ENCODE peak calls at places on chromosomes 7 and 10, in four cellular contexts. M, T, S and A are unnamed samples.

GRCh38 chr10:86522385-86522855 is 828 bp upstream of the WAPL start:
- ATAC-seq in S (no peak), T (no peak), M (no peak), A (no peak)

GRCh38 chr10:113055458-113055857 is 105.4 kb downstream of the TCF7L2 start:
- ATAC-seq in S (no peak), M (no peak), T (no peak), A (no peak)

GRCh38 chr10:33428706-33429105 is 94.2 kb upstream of the NRP1 start:
- ATAC-seq in S (no peak), M (no peak), T (no peak), A (no peak)

GRCh38 chr7:93461350-93461749 is 113.2 kb downstream of the CALCR start:
- ATAC-seq in M (peak; percentile 46), S (peak; percentile 43), T (no peak), A (no peak)

GRCh38 chr7:70770154-70770553 is 361.8 kb upstream of the GALNT17 start:
- ATAC-seq in T (no peak), S (no peak), M (no peak), A (no peak)

GRCh38 chr10:26474062-26474461 is 35.9 kb downstream of the APBB1IP start:
- ATAC-seq in S (no peak), M (no peak), T (no peak), A (no peak)

GRCh38 chr10:77746313-77746712 is 108.7 kb upstream of the KCNMA1 start:
- ATAC-seq in M (no peak), S (no peak), T (peak; percentile 86), A (no peak)

GRCh38 chr10:31353574-31353973 is 34.6 kb downstream of the ZEB1 start:
- ATAC-seq in M (peak; percentile 60), S (peak; percentile 67), T (peak; percentile 97), A (peak; percentile 98)

GRCh38 chr7:24346129-24346528 is 62.1 kb downstream of the NPY start:
- ATAC-seq in S (no peak), T (no peak), M (no peak), A (no peak)

GRCh38 chr7:143285454-143285756 is 647 bp downstream of the TMEM139 start:
- ATAC-seq in T (peak; percentile 76), S (no peak), M (no peak), A (no peak)

GRCh38 chr10:6586501-6586900 is 6.4 kb upstream of the PRKCQ start:
- ATAC-seq in T (no peak), S (no peak), M (no peak), A (peak; percentile 21)

GRCh38 chr7:150446288-150446938 is 4.0 kb upstream of the GIMAP8 start:
- ATAC-seq in M (no peak), T (peak; percentile 53), S (no peak), A (peak; percentile 41)

GRCh38 chr10:44249490-44249889 is 135.4 kb downstream of the CXCL12 start:
- ATAC-seq in S (no peak), M (no peak), T (no peak), A (no peak)

GRCh38 chr7:116447980-116448839 is 51.3 kb upstream of the CAV2 start:
- ATAC-seq in M (no peak), S (no peak), T (peak; percentile 76), A (no peak)

GRCh38 chr7:854118-854775 is 22.0 kb downstream of the SUN1 start:
- ATAC-seq in T (no peak), S (no peak), M (no peak), A (no peak)

GRCh38 chr7:117015258-117016184 is 62.2 kb downstream of the ST7 start:
- ATAC-seq in T (no peak), M (no peak), S (peak; percentile 9), A (no peak)

GRCh38 chr7:18824157-18824556 is 293.3 kb downstream of the TWIST1 start:
- ATAC-seq in S (no peak), M (no peak), T (peak; percentile 82), A (no peak)

GRCh38 chr10:62512732-62513475 is 138.7 kb downstream of the ZNF365 start:
- ATAC-seq in T (peak; percentile 90), M (no peak), S (no peak), A (no peak)

GRCh38 chr7:98213296-98213873 is 2.1 kb downstream of the BHLHA15 start:
- ATAC-seq in T (no peak), S (no peak), M (no peak), A (no peak)

GRCh38 chr7:37578350-37578749 is 105.2 kb upstream of the GPR141 start:
- ATAC-seq in M (no peak), T (no peak), S (no peak), A (no peak)

GRCh38 chr7:75738604-75738974 is at the start of gene HIP1:
- ATAC-seq in M (peak; percentile 0), S (no peak), T (no peak), A (peak; percentile 3)

GRCh38 chr10:50431118-50431517 is 179.8 kb upstream of the ASAH2 start:
- ATAC-seq in M (no peak), S (peak; percentile 50), T (peak; percentile 51), A (no peak)

GRCh38 chr10:31581741-31582323 is 262.8 kb downstream of the ZEB1 start:
- ATAC-seq in T (peak; percentile 42), S (peak; percentile 29), M (peak; percentile 58), A (peak; percentile 24)

GRCh38 chr7:149313981-149314380 is 52.0 kb downstream of the ZNF783 start:
- ATAC-seq in S (no peak), M (no peak), T (no peak), A (no peak)

GRCh38 chr10:96703358-96703757 is 17.0 kb downstream of the PIK3AP1 start:
- ATAC-seq in M (peak; percentile 47), T (no peak), S (no peak), A (no peak)

GRCh38 chr10:93821051-93821772 is 63.5 kb downstream of the LGI1 start:
- ATAC-seq in T (peak; percentile 57), M (no peak), S (peak; percentile 59), A (no peak)

GRCh38 chr7:130090745-130091532 is 20.6 kb downstream of the KLHDC10 start:
- ATAC-seq in S (no peak), T (no peak), M (no peak), A (peak; percentile 88)

GRCh38 chr10:133614830-133615580 is 11.6 kb downstream of the FRG2B start:
- ATAC-seq in M (no peak), T (no peak), S (no peak), A (no peak)

GRCh38 chr7:8018961-8019360 is 50.4 kb downstream of the GLCCI1 start:
- ATAC-seq in T (no peak), M (no peak), S (no peak), A (no peak)

GRCh38 chr10:72875250-72876055 is 18.1 kb upstream of the OIT3 start:
- ATAC-seq in T (peak; percentile 86), M (no peak), S (peak; percentile 62), A (no peak)

GRCh38 chr10:109218207-109218606 is 705.1 kb downstream of the XPNPEP1 start:
- ATAC-seq in M (no peak), S (no peak), T (no peak), A (no peak)